ENCODE peak calls at places on chromosomes 16 and 17, in six cellular contexts. One of them, this sample, is unnamed.

GRCh38 chr16:49019081-49019633 is 262.5 kb downstream of the CBLN1 start:
- DNase-seq in neural progenitor cell: peak; percentile 67
- DNase-seq in hepatocyte: no peak
- DNase-seq in SK-N-SH: no peak
- DNase-seq in GM23248: no peak
- DNase-seq in HCT116: no peak
- DNase-seq in this sample: no peak

GRCh38 chr16:80084614-80085013 is 456.2 kb upstream of the DYNLRB2 start:
- DNase-seq in neural progenitor cell: peak; percentile 87
- DNase-seq in hepatocyte: peak; percentile 88
- DNase-seq in SK-N-SH: no peak
- DNase-seq in GM23248: peak; percentile 66
- DNase-seq in HCT116: no peak
- DNase-seq in this sample: no peak

GRCh38 chr17:74211929-74212261 is 1.5 kb upstream of the TTYH2 start:
- DNase-seq in neural progenitor cell: no peak
- DNase-seq in hepatocyte: no peak
- DNase-seq in SK-N-SH: no peak
- DNase-seq in GM23248: peak; percentile 29
- DNase-seq in HCT116: no peak
- DNase-seq in this sample: no peak

GRCh38 chr16:87806246-87806607 is 40.4 kb upstream of the KLHDC4 start:
- DNase-seq in neural progenitor cell: no peak
- DNase-seq in hepatocyte: no peak
- DNase-seq in SK-N-SH: no peak
- DNase-seq in GM23248: peak; percentile 54
- DNase-seq in HCT116: peak; percentile 16
- DNase-seq in this sample: no peak

GRCh38 chr17:7889166-7889584 is 586 bp downstream of the CHD3 start:
- DNase-seq in neural progenitor cell: peak; percentile 88
- DNase-seq in hepatocyte: peak; percentile 89
- DNase-seq in SK-N-SH: peak; percentile 94
- DNase-seq in GM23248: peak; percentile 96
- DNase-seq in HCT116: peak; percentile 74
- DNase-seq in this sample: no peak

GRCh38 chr16:31695667-31696066 is 168.0 kb downstream of the AHSP start:
- DNase-seq in neural progenitor cell: no peak
- DNase-seq in hepatocyte: no peak
- DNase-seq in SK-N-SH: no peak
- DNase-seq in GM23248: no peak
- DNase-seq in HCT116: no peak
- DNase-seq in this sample: peak; percentile 78

GRCh38 chr16:23255000-23255399 is 47.1 kb upstream of the SCNN1B start:
- DNase-seq in neural progenitor cell: no peak
- DNase-seq in hepatocyte: no peak
- DNase-seq in SK-N-SH: no peak
- DNase-seq in GM23248: no peak
- DNase-seq in HCT116: no peak
- DNase-seq in this sample: no peak

GRCh38 chr16:53457670-53458069 is 23.4 kb downstream of the RBL2 start:
- DNase-seq in neural progenitor cell: no peak
- DNase-seq in hepatocyte: no peak
- DNase-seq in SK-N-SH: no peak
- DNase-seq in GM23248: no peak
- DNase-seq in HCT116: no peak
- DNase-seq in this sample: peak; percentile 89

GRCh38 chr16:67733734-67734470 is 14.8 kb upstream of the GFOD2 start:
- DNase-seq in neural progenitor cell: no peak
- DNase-seq in hepatocyte: no peak
- DNase-seq in SK-N-SH: no peak
- DNase-seq in GM23248: no peak
- DNase-seq in HCT116: no peak
- DNase-seq in this sample: no peak

GRCh38 chr17:28508325-28508724 is 2.2 kb downstream of the FOXN1 start:
- DNase-seq in neural progenitor cell: no peak
- DNase-seq in hepatocyte: no peak
- DNase-seq in SK-N-SH: no peak
- DNase-seq in GM23248: no peak
- DNase-seq in HCT116: no peak
- DNase-seq in this sample: no peak

GRCh38 chr16:86392751-86393150 is 117.6 kb upstream of the FOXF1 start:
- DNase-seq in neural progenitor cell: no peak
- DNase-seq in hepatocyte: no peak
- DNase-seq in SK-N-SH: no peak
- DNase-seq in GM23248: peak; percentile 74
- DNase-seq in HCT116: no peak
- DNase-seq in this sample: no peak

GRCh38 chr17:41539979-41540701 is 12.0 kb upstream of the KRT19 start:
- DNase-seq in neural progenitor cell: no peak
- DNase-seq in hepatocyte: no peak
- DNase-seq in SK-N-SH: peak; percentile 24
- DNase-seq in GM23248: no peak
- DNase-seq in HCT116: no peak
- DNase-seq in this sample: no peak

GRCh38 chr16:56728027-56728426 is 1.9 kb upstream of the NUP93 start:
- DNase-seq in neural progenitor cell: no peak
- DNase-seq in hepatocyte: no peak
- DNase-seq in SK-N-SH: no peak
- DNase-seq in GM23248: no peak
- DNase-seq in HCT116: no peak
- DNase-seq in this sample: no peak

GRCh38 chr16:16073884-16074781 is 124.7 kb downstream of the ABCC1 start:
- DNase-seq in neural progenitor cell: peak; percentile 62
- DNase-seq in hepatocyte: peak; percentile 59
- DNase-seq in SK-N-SH: no peak
- DNase-seq in GM23248: peak; percentile 78
- DNase-seq in HCT116: no peak
- DNase-seq in this sample: peak; percentile 20

GRCh38 chr16:84359326-84359725 is 9.0 kb upstream of the ATP2C2 start:
- DNase-seq in neural progenitor cell: no peak
- DNase-seq in hepatocyte: no peak
- DNase-seq in SK-N-SH: no peak
- DNase-seq in GM23248: no peak
- DNase-seq in HCT116: no peak
- DNase-seq in this sample: no peak

GRCh38 chr17:43868236-43868994 is 21.4 kb downstream of the CD300LG start:
- DNase-seq in neural progenitor cell: no peak
- DNase-seq in hepatocyte: no peak
- DNase-seq in SK-N-SH: no peak
- DNase-seq in GM23248: no peak
- DNase-seq in HCT116: no peak
- DNase-seq in this sample: no peak

GRCh38 chr16:85541619-85542547 is 71.2 kb upstream of the GSE1 start:
- DNase-seq in neural progenitor cell: no peak
- DNase-seq in hepatocyte: no peak
- DNase-seq in SK-N-SH: no peak
- DNase-seq in GM23248: peak; percentile 30
- DNase-seq in HCT116: no peak
- DNase-seq in this sample: no peak

DNA sequence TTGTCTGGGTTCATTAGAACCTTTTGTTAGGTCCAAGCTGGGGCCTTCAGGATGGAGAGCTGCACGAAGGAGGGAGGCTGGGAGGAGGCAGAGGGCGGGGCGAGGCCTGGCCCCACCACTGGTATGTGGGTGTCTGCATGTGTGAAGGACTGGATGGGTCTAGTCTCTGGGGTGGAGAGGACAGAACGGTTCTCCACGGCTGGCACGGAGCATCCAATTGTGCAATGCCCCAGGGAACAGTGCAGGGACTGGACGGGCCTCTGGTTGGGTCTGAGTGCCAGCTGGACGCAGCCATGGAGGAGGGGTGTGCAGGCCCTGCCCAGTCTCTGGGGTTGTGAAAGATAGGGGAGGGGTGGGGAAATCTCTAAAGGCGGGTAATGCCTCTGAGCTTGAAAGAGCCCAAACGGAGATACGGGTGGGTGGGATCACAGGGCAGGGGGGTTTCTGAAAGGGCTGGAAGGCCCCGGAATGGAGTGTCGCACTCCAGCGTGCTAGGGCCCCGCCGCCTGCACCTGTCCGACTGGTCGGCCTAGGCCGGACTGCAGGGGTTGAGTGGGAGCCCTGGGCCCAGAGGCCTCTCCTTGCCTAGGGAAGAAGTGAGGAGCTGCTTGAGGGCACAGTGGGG is 1.6 kb downstream of the PPL start:
- DNase-seq in neural progenitor cell: no peak
- DNase-seq in hepatocyte: peak; percentile 61
- DNase-seq in SK-N-SH: no peak
- DNase-seq in GM23248: peak; percentile 86
- DNase-seq in HCT116: no peak
- DNase-seq in this sample: no peak
- H3K4me2 ChIP-seq in neural progenitor cell: no peak overlapping the region
- H3K4me2 ChIP-seq in hepatocyte: peak overlapping the region; percentile 92
- H3K4me2 ChIP-seq in SK-N-SH: peak overlapping the region; percentile 91
- H3K4me2 ChIP-seq in GM23248: no peak overlapping the region
- H3K4me2 ChIP-seq in HCT116: peak overlapping the region; percentile 98
- H3K4me2 ChIP-seq in this sample: no peak overlapping the region

GRCh38 chr16:72673118-72673517 is 374.8 kb downstream of the ZFHX3 start:
- DNase-seq in neural progenitor cell: no peak
- DNase-seq in hepatocyte: no peak
- DNase-seq in SK-N-SH: no peak
- DNase-seq in GM23248: peak; percentile 36
- DNase-seq in HCT116: no peak
- DNase-seq in this sample: no peak

GRCh38 chr16:72679856-72680255 is 368.1 kb downstream of the ZFHX3 start:
- DNase-seq in neural progenitor cell: no peak
- DNase-seq in hepatocyte: no peak
- DNase-seq in SK-N-SH: no peak
- DNase-seq in GM23248: no peak
- DNase-seq in HCT116: no peak
- DNase-seq in this sample: no peak

GRCh38 chr16:72680732-72681131 is 367.2 kb downstream of the ZFHX3 start:
- DNase-seq in neural progenitor cell: no peak
- DNase-seq in hepatocyte: no peak
- DNase-seq in SK-N-SH: no peak
- DNase-seq in GM23248: no peak
- DNase-seq in HCT116: no peak
- DNase-seq in this sample: no peak

DNA sequence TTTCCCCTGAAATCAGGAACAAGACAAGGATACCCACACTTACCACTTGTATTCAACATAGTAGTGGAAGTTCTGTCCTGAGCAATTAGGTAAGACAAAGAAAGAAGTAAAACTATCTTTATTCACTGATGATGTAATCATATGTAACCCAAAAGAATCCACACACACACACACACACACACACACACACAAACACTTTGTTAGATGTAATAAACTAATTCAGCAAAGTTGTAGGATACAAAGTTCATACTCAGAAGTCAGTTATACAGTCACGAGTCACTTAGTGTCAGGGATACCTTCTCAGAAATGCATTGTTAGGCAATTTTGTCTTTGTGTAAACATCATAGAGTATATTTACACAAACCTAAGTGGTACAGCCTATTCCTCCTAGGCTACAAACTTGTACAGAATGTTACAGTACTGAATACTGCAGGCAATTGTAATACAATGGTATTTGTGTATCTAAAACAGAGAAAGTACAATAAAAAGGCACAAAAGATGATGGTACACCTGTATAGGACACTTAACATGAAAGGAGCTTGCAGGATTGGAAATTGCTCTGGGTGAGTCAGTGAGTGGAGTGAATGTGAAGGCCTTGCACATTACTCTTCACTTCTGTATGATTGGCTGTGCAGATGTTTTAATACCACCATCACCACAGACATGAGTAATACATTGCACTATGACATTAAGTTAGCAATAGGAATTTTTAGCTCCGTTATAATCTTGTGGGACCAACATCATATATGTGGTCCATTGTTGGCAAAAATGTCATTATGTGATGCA is 370.1 kb downstream of the ZFHX3 start:
- DNase-seq in neural progenitor cell: no peak
- DNase-seq in hepatocyte: peak; percentile 49
- DNase-seq in SK-N-SH: no peak
- DNase-seq in GM23248: peak; percentile 51
- DNase-seq in HCT116: no peak
- DNase-seq in this sample: no peak
- TF ChIP-seq EZH2phosphoT487 in neural progenitor cell: no peak
- TF ChIP-seq EZH2phosphoT487 in hepatocyte: no peak
- TF ChIP-seq EZH2phosphoT487 in SK-N-SH: no peak
- TF ChIP-seq EZH2phosphoT487 in GM23248: no peak
- TF ChIP-seq EZH2phosphoT487 in HCT116: no peak
- TF ChIP-seq EZH2phosphoT487 in this sample: no peak

GRCh38 chr16:22214893-22215292 is 8.8 kb downstream of the EEF2K start:
- DNase-seq in neural progenitor cell: no peak
- DNase-seq in hepatocyte: no peak
- DNase-seq in SK-N-SH: no peak
- DNase-seq in GM23248: no peak
- DNase-seq in HCT116: no peak
- DNase-seq in this sample: no peak
- H3K9me3 ChIP-seq in neural progenitor cell: no peaks in the 10 kb centered on the region
- H3K9me3 ChIP-seq in hepatocyte: no peaks in the 10 kb centered on the region
- H3K9me3 ChIP-seq in SK-N-SH: no peaks in the 10 kb centered on the region
- H3K9me3 ChIP-seq in GM23248: no peaks in the 10 kb centered on the region
- H3K9me3 ChIP-seq in HCT116: no peaks in the 10 kb centered on the region
- H3K9me3 ChIP-seq in this sample: peaks cover 12% of the 10 kb centered on the region

GRCh38 chr17:78738245-78738644 is 43.8 kb downstream of the CYTH1 start:
- DNase-seq in neural progenitor cell: no peak
- DNase-seq in hepatocyte: peak; percentile 49
- DNase-seq in SK-N-SH: no peak
- DNase-seq in GM23248: no peak
- DNase-seq in HCT116: no peak
- DNase-seq in this sample: peak; percentile 77

GRCh38 chr17:78736526-78737079 is 45.5 kb downstream of the CYTH1 start:
- DNase-seq in neural progenitor cell: no peak
- DNase-seq in hepatocyte: peak; percentile 86
- DNase-seq in SK-N-SH: no peak
- DNase-seq in GM23248: no peak
- DNase-seq in HCT116: peak; percentile 90
- DNase-seq in this sample: peak; percentile 91

GRCh38 chr17:78734841-78735641 is 47.0 kb downstream of the CYTH1 start:
- DNase-seq in neural progenitor cell: no peak
- DNase-seq in hepatocyte: peak; percentile 65
- DNase-seq in SK-N-SH: no peak
- DNase-seq in GM23248: no peak
- DNase-seq in HCT116: no peak
- DNase-seq in this sample: peak; percentile 68

GRCh38 chr17:78737332-78737731 is 44.7 kb downstream of the CYTH1 start:
- DNase-seq in neural progenitor cell: no peak
- DNase-seq in hepatocyte: peak; percentile 46
- DNase-seq in SK-N-SH: peak; percentile 81
- DNase-seq in GM23248: peak; percentile 90
- DNase-seq in HCT116: no peak
- DNase-seq in this sample: no peak

DNA sequence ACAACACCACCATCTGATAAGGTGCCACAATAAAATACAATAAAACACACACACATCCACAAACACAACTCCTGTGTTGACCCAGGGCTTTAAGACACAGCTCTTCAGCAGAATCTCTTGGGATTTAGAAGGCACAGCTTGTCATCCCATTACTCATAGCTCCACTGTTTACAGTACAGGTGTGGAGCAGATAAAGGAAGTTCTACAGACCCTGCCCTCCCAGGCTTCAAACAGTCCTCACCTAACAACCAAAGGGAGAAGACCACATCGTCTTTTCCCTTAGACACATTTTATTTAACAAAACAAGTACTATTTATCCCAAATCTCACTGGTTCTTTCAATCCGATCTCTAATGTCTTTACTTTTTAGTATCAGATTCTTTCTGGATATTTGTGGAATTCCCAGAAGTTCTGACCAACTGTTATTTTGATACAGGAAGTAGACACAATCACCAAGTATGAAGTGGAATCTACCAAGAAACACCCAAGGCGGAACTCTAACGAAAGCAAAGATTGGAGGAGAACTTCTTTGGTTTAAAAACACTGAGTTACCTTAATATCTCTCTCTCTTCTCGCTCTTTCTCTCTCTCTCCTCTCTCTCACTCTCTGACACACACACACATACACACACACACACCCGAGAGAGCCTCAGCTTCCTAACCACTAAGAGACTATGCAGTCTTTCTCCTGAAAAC is 46.1 kb downstream of the CYTH1 start:
- DNase-seq in neural progenitor cell: no peak
- DNase-seq in hepatocyte: peak; percentile 82
- DNase-seq in SK-N-SH: no peak
- DNase-seq in GM23248: peak; percentile 47
- DNase-seq in HCT116: no peak
- DNase-seq in this sample: peak; percentile 73
- H3K4me2 ChIP-seq in neural progenitor cell: no peak overlapping the region
- H3K4me2 ChIP-seq in hepatocyte: peak overlapping the region; percentile 72
- H3K4me2 ChIP-seq in SK-N-SH: peak overlapping the region; percentile 43
- H3K4me2 ChIP-seq in GM23248: peak overlapping the region; percentile 44
- H3K4me2 ChIP-seq in HCT116: peak overlapping the region; percentile 78
- H3K4me2 ChIP-seq in this sample: peak overlapping the region; percentile 93

This sample was measured in OCI-LY7.